ENCODE peak calls at places on chromosomes 4 and X, in ten cellular contexts. U is A549, R is transverse colon, V is ovary, G is sigmoid colon, I is tibial nerve, M is stomach, Z is H1, A is HepG2, K is suprapubic skin. N is an unnamed sample.

GRCh38 chr4:153217440-153217839 is 13.2 kb downstream of the TRIM2 start:
- DNase-seq in U (no peak), R (no peak), V (no peak), G (no peak), I (no peak), M (no peak), Z (no peak), A (no peak), K (no peak), N (no peak)

GRCh38 chrX:30504309-30504708 is 73.3 kb downstream of the TASL start:
- DNase-seq in U (no peak), R (no peak), V (no peak), G (no peak), I (no peak), M (no peak), Z (no peak), A (peak), K (no peak), N (no peak)

GRCh38 chr4:58225460-58225859 is 1115.3 kb upstream of the IGFBP7 start:
- DNase-seq in U (no peak), R (no peak), V (no peak), G (no peak), I (no peak), M (no peak), Z (no peak), A (no peak), K (no peak), N (no peak)

GRCh38 chr4:18421519-18421918 is 400.0 kb upstream of the LCORL start:
- DNase-seq in U (no peak), R (no peak), V (no peak), G (no peak), I (no peak), M (peak), Z (no peak), A (no peak), K (no peak), N (no peak)

GRCh38 chr4:89351201-89351600 is 43.6 kb upstream of the GPRIN3 start:
- DNase-seq in U (no peak), R (no peak), V (no peak), G (no peak), I (no peak), M (no peak), Z (no peak), A (no peak), K (no peak), N (no peak)

GRCh38 chrX:150352114-150352513 is 11.0 kb upstream of the MAMLD1 start:
- DNase-seq in U (no peak), R (no peak), V (no peak), G (no peak), I (no peak), M (no peak), Z (no peak), A (no peak), K (no peak), N (no peak)

GRCh38 chr4:170599894-170600293 is 510.1 kb upstream of the AADAT start:
- DNase-seq in U (no peak), R (no peak), V (no peak), G (no peak), I (no peak), M (no peak), Z (no peak), A (no peak), K (no peak), N (no peak)

GRCh38 chr4:182447938-182448280 is 204.7 kb downstream of the TENM3 start:
- DNase-seq in U (no peak), R (no peak), V (no peak), G (no peak), I (no peak), M (no peak), Z (no peak), A (no peak), K (no peak), N (no peak)

GRCh38 chr4:4502694-4503311 is 39.0 kb downstream of the STX18 start:
- DNase-seq in U (no peak), R (no peak), V (no peak), G (no peak), I (no peak), M (no peak), Z (no peak), A (no peak), K (no peak), N (no peak)

GRCh38 chrX:153829799-153830631 is at the start of gene PDZD4:
- DNase-seq in U (no peak), R (no peak), V (no peak), G (peak), I (no peak), M (no peak), Z (peak), A (no peak), K (no peak), N (no peak)

GRCh38 chrX:134669378-134670098 is 11.3 kb upstream of the PLAC1 start:
- DNase-seq in U (peak), R (peak), V (peak), G (peak), I (no peak), M (no peak), Z (no peak), A (no peak), K (no peak), N (peak)

GRCh38 chrX:93319604-93320003 is 353.8 kb downstream of the NAP1L3 start:
- DNase-seq in U (no peak), R (no peak), V (no peak), G (no peak), I (no peak), M (no peak), Z (no peak), A (no peak), K (no peak), N (no peak)

GRCh38 chr4:787561-787981 is 38.4 kb downstream of the CPLX1 start:
- DNase-seq in U (no peak), R (no peak), V (no peak), G (peak), I (peak), M (no peak), Z (no peak), A (no peak), K (no peak), N (no peak)

GRCh38 chr4:181541396-181541795 is 701.8 kb upstream of the TENM3 start:
- DNase-seq in U (no peak), R (no peak), V (no peak), G (no peak), I (no peak), M (no peak), Z (no peak), A (no peak), K (no peak), N (no peak)

GRCh38 chr4:151215295-151215694 is 61.7 kb upstream of the PRSS48 start:
- DNase-seq in U (no peak), R (no peak), V (no peak), G (no peak), I (no peak), M (no peak), Z (no peak), A (no peak), K (no peak), N (no peak)

GRCh38 chrX:47164420-47164819 is 19.4 kb downstream of the RBM10 start:
- DNase-seq in U (no peak), R (no peak), V (no peak), G (no peak), I (no peak), M (no peak), Z (no peak), A (no peak), K (peak), N (no peak)

GRCh38 chr4:72365016-72365415 is 204.0 kb downstream of the ADAMTS3 start:
- DNase-seq in U (no peak), R (no peak), V (no peak), G (no peak), I (no peak), M (no peak), Z (no peak), A (no peak), K (no peak), N (no peak)

GRCh38 chr4:53908661-53909078 is 155.7 kb downstream of the CHIC2 start:
- DNase-seq in U (peak), R (peak), V (peak), G (peak), I (no peak), M (peak), Z (no peak), A (peak), K (no peak), N (peak)

GRCh38 chr4:138330531-138330930 is 88.4 kb upstream of the SLC7A11 start:
- DNase-seq in U (no peak), R (no peak), V (no peak), G (no peak), I (no peak), M (no peak), Z (no peak), A (no peak), K (no peak), N (no peak)

GRCh38 chr4:4499438-4500123 is 42.3 kb downstream of the STX18 start:
- DNase-seq in U (no peak), R (no peak), V (no peak), G (no peak), I (no peak), M (no peak), Z (no peak), A (no peak), K (no peak), N (no peak)

GRCh38 chr4:20217951-20218350 is 33.8 kb upstream of the SLIT2 start:
- DNase-seq in U (no peak), R (no peak), V (no peak), G (no peak), I (no peak), M (no peak), Z (no peak), A (no peak), K (no peak), N (no peak)

GRCh38 chr4:6188687-6189305 is 11.6 kb downstream of the JAKMIP1 start:
- DNase-seq in U (no peak), R (no peak), V (no peak), G (no peak), I (no peak), M (no peak), Z (no peak), A (no peak), K (no peak), N (no peak)

GRCh38 chrX:44400588-44400987 is 57.1 kb upstream of the EFHC2 start:
- DNase-seq in U (no peak), R (no peak), V (no peak), G (no peak), I (no peak), M (no peak), Z (no peak), A (no peak), K (no peak), N (no peak)

GRCh38 chrX:50838820-50839600 is 25.0 kb upstream of the SHROOM4 start:
- DNase-seq in U (no peak), R (no peak), V (no peak), G (no peak), I (no peak), M (no peak), Z (no peak), A (no peak), K (no peak), N (no peak)

GRCh38 chr4:156293657-156294297 is 340.1 kb upstream of the CTSO start:
- DNase-seq in U (no peak), R (no peak), V (no peak), G (no peak), I (no peak), M (no peak), Z (no peak), A (no peak), K (no peak), N (no peak)

GRCh38 chr4:10803944-10804343 is 119.4 kb upstream of the CLNK start:
- DNase-seq in U (no peak), R (no peak), V (no peak), G (no peak), I (no peak), M (no peak), Z (no peak), A (no peak), K (no peak), N (no peak)

GRCh38 chr4:141028024-141028529 is 105.2 kb downstream of the RNF150 start:
- DNase-seq in U (no peak), R (no peak), V (no peak), G (no peak), I (no peak), M (no peak), Z (no peak), A (no peak), K (no peak), N (no peak)

GRCh38 chr4:15653430-15653829 is 1.7 kb downstream of the FBXL5 start:
- DNase-seq in U (no peak), R (no peak), V (no peak), G (no peak), I (no peak), M (no peak), Z (no peak), A (no peak), K (no peak), N (no peak)

GRCh38 chr4:19010766-19011165 is 989.2 kb upstream of the LCORL start:
- DNase-seq in U (no peak), R (no peak), V (no peak), G (no peak), I (no peak), M (no peak), Z (no peak), A (no peak), K (no peak), N (no peak)

GRCh38 chrX:131704136-131704695 is 160.3 kb downstream of the OR13H1 start:
- DNase-seq in U (peak), R (peak), V (peak), G (peak), I (no peak), M (peak), Z (no peak), A (no peak), K (peak), N (no peak)

GRCh38 chr4:48380583-48381167 is 39.3 kb downstream of the SLAIN2 start:
- DNase-seq in U (no peak), R (no peak), V (no peak), G (no peak), I (no peak), M (no peak), Z (no peak), A (no peak), K (no peak), N (no peak)

GRCh38 chr4:622071-622995 is 3.0 kb upstream of the PDE6B start:
- DNase-seq in U (no peak), R (no peak), V (no peak), G (no peak), I (no peak), M (no peak), Z (no peak), A (no peak), K (peak), N (peak)

GRCh38 chr4:102429553-102429952 is 71.6 kb upstream of the NFKB1 start:
- DNase-seq in U (peak), R (no peak), V (no peak), G (no peak), I (no peak), M (no peak), Z (no peak), A (no peak), K (no peak), N (no peak)

GRCh38 chr4:84965558-84966381 is 720 bp downstream of the WDFY3 start:
- DNase-seq in U (peak), R (peak), V (peak), G (peak), I (no peak), M (peak), Z (peak), A (peak), K (peak), N (peak)

GRCh38 chr4:55979562-55979961 is 30.8 kb downstream of the CEP135 start:
- DNase-seq in U (no peak), R (no peak), V (no peak), G (no peak), I (no peak), M (no peak), Z (no peak), A (no peak), K (no peak), N (no peak)

DNA sequence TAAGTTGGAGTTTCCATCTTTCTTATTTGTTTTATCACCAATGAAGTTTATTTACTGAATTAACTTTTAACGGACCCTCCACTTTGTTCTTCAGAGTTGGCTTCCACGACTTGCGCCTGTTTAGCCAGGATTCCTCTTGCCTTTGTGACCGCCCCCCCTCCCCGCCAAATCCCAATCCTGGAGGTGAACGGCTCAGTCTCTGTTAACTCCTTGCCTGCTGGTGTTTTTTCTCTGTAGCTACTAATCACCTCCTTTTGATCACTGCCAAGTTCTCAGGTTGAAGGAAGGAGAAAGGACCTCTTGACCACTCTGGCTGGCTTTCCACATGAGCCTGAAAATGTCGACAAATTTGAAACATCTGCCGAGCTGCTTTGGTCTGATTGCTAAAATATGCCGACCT is 46.8 kb upstream of the BCOR start:
- DNase-seq in U (no peak), R (no peak), V (no peak), G (no peak), I (no peak), M (no peak), Z (no peak), A (no peak), K (no peak), N (no peak)
- H3K4me3 ChIP-seq in U (no peak), R (no peak), V (no peak), G (peak), I (no peak), M (no peak), Z (peak), A (peak), K (peak), N (no peak)

GRCh38 chr4:8177956-8178355 is 19.3 kb upstream of the ABLIM2 start:
- DNase-seq in U (no peak), R (no peak), V (no peak), G (no peak), I (no peak), M (no peak), Z (no peak), A (no peak), K (no peak), N (no peak)

GRCh38 chr4:8177544-8177943 is 18.9 kb upstream of the ABLIM2 start:
- DNase-seq in U (no peak), R (no peak), V (no peak), G (no peak), I (no peak), M (no peak), Z (no peak), A (no peak), K (no peak), N (no peak)

GRCh38 chr4:8174970-8175369 is 16.4 kb upstream of the ABLIM2 start:
- DNase-seq in U (no peak), R (no peak), V (no peak), G (no peak), I (no peak), M (no peak), Z (no peak), A (no peak), K (no peak), N (no peak)

GRCh38 chr4:8175686-8176085 is 17.1 kb upstream of the ABLIM2 start:
- DNase-seq in U (no peak), R (no peak), V (no peak), G (no peak), I (no peak), M (no peak), Z (no peak), A (no peak), K (no peak), N (no peak)

DNA sequence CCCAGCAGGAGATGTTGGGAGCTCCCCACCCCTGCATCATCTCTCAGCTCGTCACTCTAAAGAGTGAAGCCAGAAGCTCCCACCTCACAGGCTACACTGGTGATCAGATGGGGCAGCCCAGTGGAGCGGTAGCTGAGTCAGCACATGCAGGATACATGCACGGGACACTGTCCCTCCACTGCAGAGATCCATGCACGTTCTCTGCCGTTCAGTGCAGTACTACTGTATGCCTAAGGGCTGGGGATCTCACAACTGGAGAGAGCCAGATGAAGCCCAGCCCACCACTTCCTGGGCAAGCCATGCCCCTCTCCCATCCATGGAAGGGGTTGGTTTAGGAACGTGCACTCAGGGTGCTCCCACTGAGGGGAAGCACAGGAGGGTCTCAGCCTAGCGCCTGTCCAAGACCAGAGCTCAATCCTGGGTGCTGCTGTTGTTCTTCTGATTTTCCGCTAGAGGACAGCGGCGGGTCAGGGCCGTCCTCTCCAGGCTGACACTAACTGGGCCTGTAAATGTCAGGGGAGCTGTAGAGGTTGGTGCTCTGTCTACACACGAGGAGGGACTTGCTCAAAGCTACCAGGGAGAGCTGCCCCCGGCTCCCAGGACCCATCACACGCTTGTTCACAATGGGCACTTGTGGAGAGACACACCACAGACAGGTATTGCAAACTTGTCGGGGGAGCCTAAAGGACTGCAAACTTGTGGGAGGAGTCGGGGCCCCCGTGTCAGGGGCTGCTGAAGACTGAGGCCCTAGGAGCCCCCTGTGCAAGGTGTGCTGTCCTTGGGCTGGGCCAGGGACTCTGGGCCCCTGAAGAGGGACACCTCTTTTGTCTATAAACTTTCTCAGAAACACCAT is 18.2 kb upstream of the ABLIM2 start:
- DNase-seq in U (peak), R (peak), V (no peak), G (no peak), I (no peak), M (peak), Z (peak), A (peak), K (no peak), N (peak)
- TF ChIP-seq EP300 in U (no peak), R (no peak), V (no peak), G (no peak), I (no peak), M (no peak), Z (no peak), A (no peak), K (no peak), N (no peak)

DNA sequence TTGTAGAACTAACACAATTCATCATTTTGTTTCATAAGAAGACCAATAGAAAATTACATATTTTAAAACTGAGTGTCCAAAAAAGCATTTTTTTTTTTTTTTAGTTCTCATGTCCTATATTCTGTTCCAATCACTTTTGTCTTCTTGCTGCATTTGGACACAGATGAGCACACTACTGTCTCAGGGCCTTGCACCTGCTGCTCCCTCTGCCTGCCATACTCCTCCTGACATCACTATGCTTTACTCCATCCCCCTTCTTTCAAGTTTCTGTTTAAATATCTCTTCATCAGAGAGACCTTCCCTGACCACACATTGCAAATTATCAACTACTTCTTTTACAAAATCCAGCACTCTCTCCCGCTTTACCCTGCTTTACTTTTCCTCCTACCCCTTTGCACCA is 230.7 kb upstream of the GK2 start:
- DNase-seq in U (no peak), R (no peak), V (no peak), G (no peak), I (no peak), M (no peak), Z (no peak), A (no peak), K (no peak), N (no peak)
- H3K4me3 ChIP-seq in U (no peak), R (no peak), V (no peak), G (no peak), I (no peak), M (no peak), Z (no peak), A (no peak), K (no peak), N (no peak)

GRCh38 chr4:79397951-79398350 is 10.1 kb downstream of the GK2 start:
- DNase-seq in U (no peak), R (no peak), V (no peak), G (no peak), I (no peak), M (no peak), Z (no peak), A (no peak), K (no peak), N (no peak)

GRCh38 chr4:79399076-79399475 is 9.0 kb downstream of the GK2 start:
- DNase-seq in U (no peak), R (no peak), V (no peak), G (no peak), I (no peak), M (no peak), Z (no peak), A (no peak), K (no peak), N (no peak)

GRCh38 chr4:79396794-79397193 is 11.2 kb downstream of the GK2 start:
- DNase-seq in U (no peak), R (no peak), V (no peak), G (no peak), I (no peak), M (no peak), Z (no peak), A (no peak), K (no peak), N (no peak)

GRCh38 chr4:79390890-79391289 is 17.1 kb downstream of the GK2 start:
- DNase-seq in U (no peak), R (no peak), V (no peak), G (no peak), I (no peak), M (no peak), Z (no peak), A (no peak), K (no peak), N (no peak)

GRCh38 chr4:79395883-79396282 is 12.1 kb downstream of the GK2 start:
- DNase-seq in U (no peak), R (no peak), V (no peak), G (no peak), I (no peak), M (no peak), Z (no peak), A (no peak), K (no peak), N (no peak)
- TF ChIP-seq EP300 in U (no peak), R (no peak), V (no peak), G (no peak), I (no peak), M (no peak), Z (no peak), A (no peak), K (no peak), N (no peak)

N was measured in upper lobe of left lung.